ENCODE peak calls at places on chromosomes 13 and 19, in eight cellular contexts. F is Right ventricle myocardium inferior; E is choroid plexus epithelial cell; C is osteoblast; N is NCI-H2227 treated with DMSO at 0.1 percent for 48 hours; Y is CD8-positive, alpha-beta memory T cell; K is AG04449; X is iPS DF 19.7. P is an unnamed sample.

GRCh38 chr13:80585531-80585930 is 244.6 kb upstream of the SPRY2 start:
- DNase-seq in K (no peak), X (peak; percentile 20), Y (no peak), N (no peak), E (no peak), F (no peak), C (no peak), P (no peak)

GRCh38 chr19:32921624-32922023 is 50.1 kb downstream of the CEP89 start:
- DNase-seq in X (no peak), Y (no peak), F (no peak), K (no peak), N (no peak), E (no peak), C (no peak), P (no peak)

GRCh38 chr19:632228-633067 is 889 bp downstream of the POLRMT start:
- DNase-seq in C (peak; percentile 96), F (no peak), Y (peak; percentile 17), E (peak; percentile 76), X (no peak), K (no peak), N (no peak), P (peak; percentile 62)

GRCh38 chr19:19110410-19111137 is 27.7 kb downstream of the TMEM161A start:
- DNase-seq in N (no peak), Y (no peak), C (peak; percentile 30), K (no peak), F (peak; percentile 48), X (no peak), E (peak; percentile 27), P (peak; percentile 72)

GRCh38 chr13:113090415-113090770 is 15.2 kb upstream of the F7 start:
- DNase-seq in C (no peak), Y (no peak), X (no peak), F (peak; percentile 23), K (no peak), E (no peak), N (no peak), P (no peak)

GRCh38 chr13:84126671-84127171 is 244.4 kb upstream of the SLITRK1 start:
- DNase-seq in E (peak; percentile 23), X (no peak), C (no peak), F (peak; percentile 50), N (no peak), Y (no peak), K (no peak), P (peak; percentile 86)

GRCh38 chr13:74205313-74205690 is 71.1 kb upstream of the KLF12 start:
- DNase-seq in E (no peak), N (no peak), X (no peak), C (no peak), F (no peak), Y (no peak), K (no peak), P (no peak)

GRCh38 chr13:111536239-111536638 is 215.8 kb downstream of the TEX29 start:
- DNase-seq in X (no peak), F (no peak), K (no peak), E (no peak), Y (no peak), N (no peak), C (no peak), P (no peak)